ENCODE peak calls at places on chromosomes 2 and 18, in four cellular contexts. Y, W, R and V are unnamed samples. For H3K4me1, the result is how much of the 10 kb centered on the place peaks cover.

GRCh38 chr2:161199885-161200284 is 39.7 kb downstream of the TANK start:
- DNase-seq in W (no peak), Y (no peak), R (no peak), V (no peak)

GRCh38 chr2:3639015-3639630 is 18.9 kb upstream of the ALLC start:
- DNase-seq in R (peak), Y (no peak), W (no peak), V (no peak)

GRCh38 chr2:241569831-241570281 is 11.3 kb downstream of the BOK start:
- DNase-seq in R (no peak), Y (no peak), W (no peak), V (no peak)

GRCh38 chr2:122063716-122064115 is 308.3 kb downstream of the TSN start:
- DNase-seq in W (peak), Y (peak), R (no peak), V (no peak)

GRCh38 chr2:132991464-132992045 is 321.6 kb upstream of the LYPD1 start:
- DNase-seq in W (peak), R (no peak), Y (no peak), V (peak)

GRCh38 chr2:197241590-197241989 is 69.0 kb downstream of the ANKRD44 start:
- DNase-seq in R (no peak), Y (no peak), W (no peak), V (no peak)

GRCh38 chr2:2826209-2826551 is 495.1 kb upstream of the MYT1L start:
- DNase-seq in W (no peak), Y (no peak), R (no peak), V (no peak)

GRCh38 chr2:31384351-31384750 is 30.2 kb downstream of the XDH start:
- DNase-seq in Y (peak), W (peak), R (no peak), V (no peak)

GRCh38 chr2:96430394-96430988 is 74.7 kb downstream of the NEURL3 start:
- DNase-seq in Y (no peak), R (no peak), W (no peak), V (no peak)

GRCh38 chr18:76390452-76391035 is 104.5 kb downstream of the ZNF516 start:
- DNase-seq in Y (no peak), R (no peak), W (no peak), V (no peak)

GRCh38 chr18:42412896-42413295 is 457.9 kb downstream of the PIK3C3 start:
- DNase-seq in Y (peak), R (no peak), W (peak), V (no peak)

GRCh38 chr18:70491734-70492348 is 203.0 kb downstream of the SOCS6 start:
- DNase-seq in R (peak), Y (peak), W (peak), V (peak)

GRCh38 chr18:13446581-13447470 is 228.3 kb downstream of the LDLRAD4 start:
- DNase-seq in Y (no peak), W (no peak), R (no peak), V (no peak)

GRCh38 chr2:234427081-234428058 is 69.5 kb downstream of the ARL4C start:
- DNase-seq in W (no peak), R (no peak), Y (peak), V (no peak)

GRCh38 chr18:9017170-9017899 is 85.2 kb upstream of the NDUFV2 start:
- DNase-seq in Y (peak), W (peak), R (peak), V (no peak)

GRCh38 chr18:40094441-40094840 is 1860.6 kb upstream of the PIK3C3 start:
- DNase-seq in W (peak), Y (peak), R (no peak), V (no peak)

GRCh38 chr18:35371412-35372195 is 5.5 kb downstream of the ZNF396 start:
- DNase-seq in W (peak), Y (peak), R (no peak), V (no peak)

GRCh38 chr2:201262718-201263117 is 2.4 kb downstream of the CASP8 start:
- DNase-seq in W (no peak), R (no peak), Y (no peak), V (no peak)

GRCh38 chr2:201261471-201261870 is 1.1 kb downstream of the CASP8 start:
- DNase-seq in R (no peak), Y (no peak), W (no peak), V (no peak)

GRCh38 chr2:201261911-201262310 is 1.6 kb downstream of the CASP8 start:
- DNase-seq in R (no peak), W (no peak), Y (no peak), V (no peak)

GRCh38 chr2:201264472-201265173 is 4.3 kb downstream of the CASP8 start:
- DNase-seq in R (no peak), Y (peak), W (no peak), V (no peak)

GRCh38 chr2:201263774-201264173 is 3.4 kb downstream of the CASP8 start:
- DNase-seq in R (no peak), Y (no peak), W (no peak), V (no peak)
- H3K4me3 ChIP-seq in R (no peak), Y (no peak), W (no peak), V (no peak)

DNA sequence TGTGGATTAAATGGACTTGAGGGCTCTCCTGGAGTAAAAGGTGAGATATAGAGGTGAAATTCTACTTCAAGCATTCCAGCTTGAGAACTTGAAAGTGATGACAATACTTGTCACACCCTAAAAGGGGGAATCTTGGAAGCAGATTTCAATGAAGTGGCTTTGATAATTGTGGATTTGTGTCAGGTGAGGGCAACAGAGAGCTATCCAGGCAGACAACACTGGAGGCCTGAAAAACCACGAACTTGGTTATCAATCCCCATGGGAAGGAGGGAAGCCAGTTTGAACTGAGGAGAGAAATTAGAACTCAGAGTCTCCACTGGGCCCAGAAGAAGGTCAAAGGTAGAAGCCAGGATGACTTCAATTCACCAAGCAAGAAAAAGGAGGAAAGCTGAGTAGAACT is 263.9 kb downstream of the FIGN start:
- DNase-seq in W (peak), Y (peak), R (no peak), V (peak)
- TF ChIP-seq CTCF in W (peak), Y (peak), R (peak), V (peak)

GRCh38 chr2:231047270-231047921 is 9.3 kb upstream of the PSMD1 start:
- DNase-seq in R (no peak), W (no peak), Y (no peak), V (no peak)

GRCh38 chr2:231049286-231050017 is 7.2 kb upstream of the PSMD1 start:
- DNase-seq in W (no peak), Y (no peak), R (no peak), V (no peak)

GRCh38 chr2:231050018-231050901 is 6.4 kb upstream of the PSMD1 start:
- DNase-seq in R (no peak), Y (no peak), W (no peak), V (peak)

GRCh38 chr2:231046908-231047269 is 9.6 kb downstream of the C2orf72 start:
- DNase-seq in W (no peak), R (no peak), Y (no peak), V (no peak)

GRCh38 chr2:231047922-231048544 is 8.6 kb upstream of the PSMD1 start:
- DNase-seq in Y (no peak), W (no peak), R (no peak), V (no peak)
- H3K4me1 ChIP-seq in Y (under half), W (under half), R (under half), V (under half)

DNA sequence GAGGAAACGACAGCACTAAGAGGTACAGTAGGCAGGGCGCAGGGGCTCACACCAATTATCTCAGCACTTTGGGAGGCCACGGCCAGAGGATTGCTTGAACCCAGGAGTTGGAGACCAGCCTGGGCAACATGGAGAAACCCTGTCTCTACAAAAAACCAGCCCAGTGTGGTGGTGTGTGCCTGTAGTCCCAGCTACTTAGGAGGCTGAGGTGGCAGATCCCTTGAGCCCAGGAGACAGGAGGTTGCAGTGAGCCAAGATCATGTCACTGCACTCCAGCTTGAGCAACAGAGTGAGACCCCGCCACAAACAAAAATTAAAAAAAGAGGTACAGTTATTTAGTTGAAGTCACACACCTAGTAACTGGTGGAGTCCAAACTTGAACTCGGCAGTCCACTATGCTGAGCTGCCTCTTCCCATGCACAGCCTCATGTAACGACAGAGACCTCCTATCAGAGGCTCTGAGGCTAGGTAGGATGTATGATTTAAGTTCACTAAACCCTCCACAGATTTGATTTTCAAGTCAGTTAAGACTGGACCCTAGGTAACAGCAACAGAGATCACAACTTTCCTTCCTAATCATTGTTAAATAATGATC is 8.7 kb downstream of the STK17B start:
- DNase-seq in Y (no peak), W (no peak), R (no peak), V (no peak)
- H3K4me3 ChIP-seq in Y (no peak), W (no peak), R (no peak), V (no peak)

GRCh38 chr2:200306719-200306968 is 151 bp downstream of the SPATS2L start:
- DNase-seq in W (no peak), R (no peak), Y (no peak), V (no peak)

GRCh38 chr2:200306969-200307811 is 697 bp downstream of the SPATS2L start:
- DNase-seq in Y (peak), W (peak), R (peak), V (peak)

GRCh38 chr2:200308421-200309295 is 2.2 kb downstream of the SPATS2L start:
- DNase-seq in R (no peak), W (peak), Y (peak), V (no peak)

GRCh38 chr2:200308001-200308400 is 1.5 kb downstream of the SPATS2L start:
- DNase-seq in R (no peak), Y (peak), W (peak), V (no peak)

DNA sequence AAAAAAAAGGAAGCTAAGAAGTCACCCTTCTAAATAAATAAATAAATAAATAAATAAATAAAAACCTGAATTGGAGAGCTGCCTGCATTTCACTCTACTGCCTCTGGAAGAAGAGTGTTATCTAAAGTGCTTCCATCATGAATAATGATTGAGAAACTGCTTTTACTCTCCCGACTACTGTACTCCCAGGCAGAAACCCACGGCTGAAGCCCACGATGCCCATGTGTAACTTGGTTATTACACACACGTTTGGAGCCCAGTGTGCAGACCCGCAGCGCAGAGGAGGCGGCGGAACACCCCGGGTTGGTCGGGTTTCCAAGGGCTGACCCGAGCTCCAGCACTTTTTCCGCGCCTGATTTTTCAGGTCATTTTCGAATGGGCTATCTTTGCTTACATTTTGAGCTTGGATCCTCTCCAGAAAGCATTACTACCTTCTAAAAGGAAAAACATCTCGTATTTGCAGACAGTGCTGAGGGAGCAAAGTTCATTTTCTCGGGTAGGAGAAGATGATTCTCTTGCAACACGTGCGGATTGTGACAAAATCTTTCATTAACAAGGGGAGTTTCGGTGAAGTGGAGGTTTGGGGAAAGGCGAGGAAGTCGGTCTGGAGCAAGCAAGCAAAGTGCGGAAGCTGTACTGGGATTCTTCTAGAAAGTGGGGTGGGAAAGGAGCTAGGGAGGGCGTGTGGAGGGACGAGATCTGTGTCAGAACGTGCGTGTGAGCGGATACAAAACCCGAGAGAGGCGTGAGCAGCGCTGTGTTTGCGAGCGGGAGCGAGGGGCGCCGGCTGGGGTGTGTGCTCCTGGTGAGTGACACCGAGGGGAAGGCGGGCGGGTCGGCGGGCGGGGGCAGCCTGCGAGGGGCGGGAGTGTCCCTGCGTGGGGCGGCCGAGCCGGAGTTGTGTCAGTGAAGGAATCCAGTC is at the start of gene SPATS2L:
- DNase-seq in Y (peak), R (peak), W (peak), V (peak)
- TF ChIP-seq CTCF in Y (no peak), R (peak), W (peak), V (no peak)

DNA sequence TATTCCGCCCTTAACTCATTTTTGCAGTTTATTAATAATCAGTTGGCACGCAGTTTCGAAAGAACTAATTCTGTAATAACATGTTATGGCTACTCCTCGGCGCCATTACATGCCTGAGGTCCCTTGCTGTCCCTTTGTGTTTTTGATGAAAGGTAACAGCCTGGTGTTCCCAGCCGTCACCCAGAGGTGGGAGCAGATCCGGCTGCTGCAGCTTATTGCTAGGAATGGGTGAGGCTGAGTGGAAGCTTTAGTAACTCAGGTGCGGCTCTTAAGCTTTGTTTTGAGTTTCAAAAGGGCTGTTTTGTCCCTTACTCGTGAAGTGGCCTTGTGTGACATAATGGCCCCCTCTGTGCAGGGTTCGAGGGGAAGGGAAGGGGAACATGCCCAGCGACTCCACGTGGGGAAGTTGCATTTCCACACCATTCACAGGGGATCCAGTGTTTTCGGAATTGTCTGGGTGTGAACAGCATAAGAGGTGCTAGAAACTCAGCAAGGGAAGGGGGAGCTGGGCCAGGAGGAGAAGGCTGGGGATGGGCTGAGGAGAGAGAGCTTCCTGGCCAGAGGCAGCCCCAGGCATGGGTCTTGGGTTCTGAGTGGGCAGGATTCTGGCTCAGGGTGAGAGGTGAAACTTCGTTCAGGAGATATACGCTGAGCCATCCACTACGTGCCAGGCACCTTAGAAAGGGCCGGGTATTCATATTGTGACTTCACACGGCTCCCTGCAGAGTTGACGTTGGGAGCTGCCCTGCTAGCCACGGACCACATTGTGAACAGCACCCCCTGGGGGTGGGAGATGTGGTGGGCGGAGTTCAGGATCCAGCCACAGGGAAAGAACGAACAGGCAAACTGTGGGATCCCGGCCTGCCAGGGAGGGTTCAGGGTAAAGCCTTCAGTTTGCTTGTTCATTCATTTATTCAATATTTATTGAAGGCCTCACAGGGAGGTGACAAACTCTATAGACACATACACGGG is 84.4 kb downstream of the TGOLN2 start:
- DNase-seq in Y (no peak), R (peak), W (no peak), V (peak)
- H3K4me1 ChIP-seq in Y (under half), R (under half), W (under half), V (under half)

DNA sequence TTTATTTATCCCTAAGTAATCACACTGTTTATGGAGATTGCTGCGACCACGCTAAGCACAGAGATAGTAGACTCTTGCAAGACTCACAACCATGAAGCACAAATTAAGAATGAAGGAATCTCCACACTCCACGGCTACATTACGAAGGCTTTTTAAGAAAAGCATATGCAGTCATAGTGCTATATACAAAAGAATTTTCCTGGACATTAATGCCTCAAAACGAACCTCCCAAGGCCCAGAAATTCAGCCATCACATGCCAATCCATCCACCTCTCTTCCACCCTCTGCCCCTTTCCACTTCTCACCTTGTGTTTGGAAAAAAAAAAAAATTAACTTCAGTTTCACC is 186.7 kb downstream of the TCF4 start:
- DNase-seq in W (no peak), R (no peak), Y (peak), V (no peak)
- H3K4me3 ChIP-seq in W (no peak), R (peak), Y (peak), V (no peak)

DNA sequence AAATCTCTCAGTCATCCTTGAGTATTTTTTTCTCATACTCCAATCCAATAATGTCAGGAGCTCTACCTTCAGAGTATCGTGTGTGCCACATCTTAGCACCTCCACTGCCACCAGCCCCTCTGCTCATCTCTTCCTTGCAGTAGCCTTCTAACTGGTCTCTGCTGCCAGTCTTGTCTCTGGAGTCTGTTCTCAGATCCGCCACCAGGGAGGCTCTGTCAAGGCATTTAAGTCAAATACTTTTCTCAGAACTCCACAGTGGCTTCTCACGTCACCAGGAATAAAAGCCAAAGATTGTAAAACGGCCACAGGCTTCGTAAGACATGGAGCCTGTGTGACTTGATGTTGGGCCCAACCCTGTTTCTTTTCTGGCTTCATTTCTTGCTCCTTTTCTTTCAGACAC is 7.1 kb downstream of the UNC50 start:
- DNase-seq in Y (no peak), R (no peak), W (no peak), V (no peak)
- TF ChIP-seq CTCF in Y (no peak), R (no peak), W (no peak), V (no peak)

GRCh38 chr2:6423944-6424343 is 441.8 kb downstream of the CMPK2 start:
- DNase-seq in W (no peak), R (no peak), Y (peak), V (no peak)

GRCh38 chr2:6425037-6425436 is 440.7 kb downstream of the CMPK2 start:
- DNase-seq in W (no peak), R (no peak), Y (no peak), V (no peak)

GRCh38 chr2:6434396-6434795 is 431.3 kb downstream of the CMPK2 start:
- DNase-seq in R (no peak), Y (no peak), W (no peak), V (no peak)

GRCh38 chr2:6429210-6429986 is 436.3 kb downstream of the CMPK2 start:
- DNase-seq in Y (no peak), W (no peak), R (no peak), V (no peak)
- H3K4me1 ChIP-seq in Y (under half), W (under half), R (under half), V (under half)